ENCODE peak calls at places on chromosomes 11 and 22, in four cellular contexts. E is stimulated activated CD8-positive, alpha-beta memory T cell treated with anti-CD3 and anti-CD28 coated beads, Interleukin-2, amount 100 ng/mL, for 1 hour; Z is cardiac septum; O is GM18507. C is an unnamed sample.

GRCh38 chr11:10881892-10882291 is 24.0 kb upstream of the ZBED5 start:
- DNase-seq in Z (no peak), O (no peak), E (no peak), C (no peak)

GRCh38 chr11:9530020-9530628 is 43.3 kb upstream of the WEE1 start:
- DNase-seq in Z (no peak), E (no peak), O (no peak), C (no peak)

GRCh38 chr22:19035474-19036228 is 86.6 kb downstream of the DGCR2 start:
- DNase-seq in O (no peak), Z (no peak), E (no peak), C (no peak)

GRCh38 chr11:70049045-70049444 is 29.1 kb upstream of the ANO1 start:
- DNase-seq in Z (no peak), O (no peak), E (no peak), C (no peak)

GRCh38 chr11:50169634-50170033 is 137.0 kb downstream of the OR4C45 start:
- DNase-seq in Z (no peak), E (no peak), O (no peak), C (no peak)

GRCh38 chr11:65110354-65110861 is 1.3 kb upstream of the TM7SF2 start:
- DNase-seq in Z (peak), O (peak), E (peak), C (peak)

GRCh38 chr22:24190566-24191208 is 9.4 kb downstream of the SUSD2 start:
- DNase-seq in O (no peak), E (no peak), Z (no peak), C (no peak)

GRCh38 chr11:62479631-62480201 is 60.9 kb downstream of the SCGB1A1 start:
- DNase-seq in Z (no peak), O (no peak), E (no peak), C (no peak)

GRCh38 chr11:78786086-78786485 is 211.4 kb upstream of the NARS2 start:
- DNase-seq in O (no peak), E (no peak), Z (no peak), C (no peak)

GRCh38 chr11:68773521-68774187 is 22.3 kb upstream of the TESMIN start:
- DNase-seq in O (no peak), E (no peak), Z (no peak), C (no peak)

GRCh38 chr11:63709336-63709735 is 28.0 kb downstream of the RTN3 start:
- DNase-seq in E (no peak), Z (no peak), O (no peak), C (no peak)

GRCh38 chr11:100963375-100963774 is 166.2 kb downstream of the PGR start:
- DNase-seq in O (no peak), Z (no peak), E (no peak), C (no peak)

GRCh38 chr22:19755145-19755710 is 5.3 kb upstream of the TBX1 start:
- DNase-seq in E (no peak), Z (no peak), O (no peak), C (no peak)

GRCh38 chr11:28338371-28338770 is 230.2 kb downstream of the METTL15 start:
- DNase-seq in O (no peak), E (no peak), Z (no peak), C (no peak)

GRCh38 chr11:126926376-126926791 is 74.2 kb downstream of the KIRREL3 start:
- DNase-seq in E (no peak), Z (no peak), O (no peak), C (no peak)

GRCh38 chr11:19433367-19433766 is 192.6 kb upstream of the E2F8 start:
- DNase-seq in E (no peak), O (no peak), Z (no peak), C (no peak)

GRCh38 chr11:7490054-7490453 is 4.7 kb downstream of the OLFML1 start:
- DNase-seq in E (no peak), Z (no peak), O (no peak), C (no peak)

GRCh38 chr11:57475191-57475590 is 14.9 kb downstream of the RTN4RL2 start:
- DNase-seq in O (no peak), E (no peak), Z (no peak), C (no peak)

GRCh38 chr11:2204361-2205213 is 33.0 kb upstream of the TH start:
- DNase-seq in O (no peak), E (no peak), Z (peak), C (no peak)

GRCh38 chr22:38110008-38110862 is at the start of gene BAIAP2L2:
- DNase-seq in E (no peak), O (no peak), Z (no peak), C (no peak)

C was measured in AML-193.